ENCODE peak calls at places on chromosomes 5 and 9, in seven cellular contexts. X, B, F, D, Y, O and H are unnamed samples.

GRCh38 chr9:111622626-111623025 is 8.5 kb upstream of the DNAJC25 start:
- DNase-seq in X (no peak), B (peak), F (no peak), D (no peak), Y (peak), O (no peak), H (peak)

GRCh38 chr9:99121604-99122003 is 16.7 kb downstream of the TGFBR1 start:
- DNase-seq in X (no peak), B (no peak), F (no peak), D (no peak), Y (peak), O (no peak), H (no peak)

GRCh38 chr5:15499528-15500325 is at the start of gene FBXL7:
- DNase-seq in X (peak), B (peak), F (no peak), D (no peak), Y (peak), O (no peak), H (no peak)

GRCh38 chr5:14332746-14333145 is 189.6 kb downstream of the TRIO start:
- DNase-seq in X (no peak), B (no peak), F (no peak), D (no peak), Y (no peak), O (no peak), H (no peak)

GRCh38 chr5:35143841-35144240 is 86.4 kb downstream of the PRLR start:
- DNase-seq in X (no peak), B (no peak), F (no peak), D (no peak), Y (no peak), O (no peak), H (no peak)

GRCh38 chr9:19924090-19924489 is 135.3 kb upstream of the SLC24A2 start:
- DNase-seq in X (no peak), B (no peak), F (no peak), D (no peak), Y (peak), O (no peak), H (no peak)

GRCh38 chr9:116234091-116234490 is 80.5 kb downstream of the PAPPA start:
- DNase-seq in X (no peak), B (peak), F (no peak), D (no peak), Y (peak), O (no peak), H (no peak)

GRCh38 chr5:112077180-112077579 is 320.2 kb upstream of the NREP start:
- DNase-seq in X (no peak), B (no peak), F (no peak), D (no peak), Y (peak), O (no peak), H (no peak)

GRCh38 chr9:105459329-105459728 is 11.5 kb downstream of the FSD1L start:
- DNase-seq in X (no peak), B (no peak), F (no peak), D (no peak), Y (no peak), O (no peak), H (no peak)

GRCh38 chr5:174303035-174303434 is 257.5 kb downstream of the NSG2 start:
- DNase-seq in X (peak), B (no peak), F (no peak), D (no peak), Y (no peak), O (no peak), H (no peak)

GRCh38 chr9:125360621-125361020 is 99.0 kb downstream of the GAPVD1 start:
- DNase-seq in X (no peak), B (no peak), F (no peak), D (no peak), Y (no peak), O (no peak), H (no peak)

GRCh38 chr9:92345582-92345981 is 19.8 kb downstream of the CENPP start:
- DNase-seq in X (no peak), B (no peak), F (no peak), D (no peak), Y (no peak), O (no peak), H (no peak)

GRCh38 chr5:1142886-1143669 is 31.2 kb upstream of the SLC12A7 start:
- DNase-seq in X (no peak), B (no peak), F (no peak), D (no peak), Y (no peak), O (no peak), H (no peak)

GRCh38 chr5:140251527-140251973 is 51.4 kb downstream of the PFDN1 start:
- DNase-seq in X (no peak), B (peak), F (no peak), D (peak), Y (peak), O (peak), H (peak)

GRCh38 chr5:124884108-124884507 is 137.7 kb upstream of the ZNF608 start:
- DNase-seq in X (no peak), B (no peak), F (no peak), D (no peak), Y (no peak), O (no peak), H (no peak)

GRCh38 chr9:80177949-80178480 is 606.2 kb downstream of the TLE4 start:
- DNase-seq in X (no peak), B (no peak), F (no peak), D (no peak), Y (no peak), O (no peak), H (no peak)

GRCh38 chr5:55187370-55187769 is 14.4 kb upstream of the CDC20B start:
- DNase-seq in X (peak), B (no peak), F (no peak), D (no peak), Y (peak), O (no peak), H (peak)

GRCh38 chr5:65961644-65962043 is 35.3 kb downstream of the ERBIN start:
- DNase-seq in X (no peak), B (peak), F (no peak), D (no peak), Y (peak), O (no peak), H (peak)

GRCh38 chr5:132589467-132589866 is 32.7 kb downstream of the RAD50 start:
- DNase-seq in X (no peak), B (no peak), F (no peak), D (no peak), Y (no peak), O (no peak), H (no peak)

GRCh38 chr9:36158917-36159316 is 10.3 kb upstream of the CCIN start:
- DNase-seq in X (no peak), B (no peak), F (no peak), D (no peak), Y (peak), O (no peak), H (no peak)

GRCh38 chr5:132455614-132456115 is 34.9 kb downstream of the IRF1 start:
- DNase-seq in X (no peak), B (no peak), F (no peak), D (no peak), Y (no peak), O (no peak), H (no peak)

GRCh38 chr5:171644536-171644935 is 141.1 kb upstream of the SMIM23 start:
- DNase-seq in X (no peak), B (no peak), F (no peak), D (no peak), Y (no peak), O (no peak), H (no peak)

GRCh38 chr5:17992296-17992695 is 358.0 kb downstream of the TAF11L14 start:
- DNase-seq in X (no peak), B (no peak), F (no peak), D (no peak), Y (no peak), O (no peak), H (no peak)

GRCh38 chr9:14433841-14434511 is 120.0 kb upstream of the NFIB start:
- DNase-seq in X (no peak), B (no peak), F (peak), D (no peak), Y (peak), O (no peak), H (peak)

GRCh38 chr5:80184235-80185023 is 71.4 kb downstream of the SERINC5 start:
- DNase-seq in X (peak), B (no peak), F (no peak), D (no peak), Y (no peak), O (no peak), H (no peak)

GRCh38 chr9:124282442-124283231 is 24.9 kb downstream of the NEK6 start:
- DNase-seq in X (no peak), B (no peak), F (no peak), D (no peak), Y (peak), O (no peak), H (no peak)

GRCh38 chr5:133256276-133256675 is 204.5 kb downstream of the HSPA4 start:
- DNase-seq in X (no peak), B (no peak), F (no peak), D (no peak), Y (no peak), O (no peak), H (no peak)

GRCh38 chr5:156699147-156699546 is 150.9 kb upstream of the PPP1R2B start:
- DNase-seq in X (no peak), B (no peak), F (no peak), D (no peak), Y (no peak), O (no peak), H (no peak)

GRCh38 chr5:36602711-36603321 is 3.6 kb upstream of the SLC1A3 start:
- DNase-seq in X (no peak), B (no peak), F (no peak), D (no peak), Y (no peak), O (no peak), H (no peak)

GRCh38 chr5:18465833-18466681 is 831.8 kb downstream of the TAF11L14 start:
- DNase-seq in X (peak), B (peak), F (peak), D (no peak), Y (peak), O (peak), H (peak)

GRCh38 chr5:134227259-134227658 is 1.4 kb upstream of the PPP2CA start:
- DNase-seq in X (peak), B (no peak), F (peak), D (no peak), Y (no peak), O (no peak), H (peak)

GRCh38 chr5:126414874-126415502 is 8.2 kb upstream of the GRAMD2B start:
- DNase-seq in X (no peak), B (no peak), F (no peak), D (no peak), Y (peak), O (no peak), H (no peak)

GRCh38 chr9:129262261-129262660 is 84.2 kb upstream of the IER5L start:
- DNase-seq in X (no peak), B (no peak), F (no peak), D (no peak), Y (no peak), O (no peak), H (no peak)